ENCODE peak calls at places on chromosomes 2 and 18, in eight cellular contexts. One of them, this sample, is unnamed. For H3K27me3, the result is how much of the 10 kb centered on the place peaks cover.

GRCh38 chr2:64975232-64975791 is 13.9 kb upstream of the SLC1A4 start:
- DNase-seq in heart left ventricle: peak
- DNase-seq in stomach: no peak
- DNase-seq in HCT116: peak
- DNase-seq in GM23338: peak
- DNase-seq in CD4-positive, alpha-beta memory T cell: no peak
- DNase-seq in cardiac muscle cell: no peak
- DNase-seq in mesendoderm: peak
- DNase-seq in this sample: peak

GRCh38 chr2:33038230-33038629 is 91.5 kb downstream of the LTBP1 start:
- DNase-seq in heart left ventricle: no peak
- DNase-seq in HCT116: no peak
- DNase-seq in mesendoderm: no peak
- DNase-seq in cardiac muscle cell: no peak
- DNase-seq in stomach: no peak
- DNase-seq in CD4-positive, alpha-beta memory T cell: no peak
- DNase-seq in GM23338: no peak
- DNase-seq in this sample: no peak

GRCh38 chr2:198316852-198317395 is 512.5 kb downstream of the PLCL1 start:
- DNase-seq in CD4-positive, alpha-beta memory T cell: no peak
- DNase-seq in mesendoderm: no peak
- DNase-seq in stomach: no peak
- DNase-seq in cardiac muscle cell: no peak
- DNase-seq in HCT116: no peak
- DNase-seq in GM23338: peak
- DNase-seq in heart left ventricle: no peak
- DNase-seq in this sample: no peak

GRCh38 chr2:46002507-46002883 is 294.7 kb upstream of the EPAS1 start:
- DNase-seq in heart left ventricle: no peak
- DNase-seq in stomach: no peak
- DNase-seq in cardiac muscle cell: no peak
- DNase-seq in mesendoderm: no peak
- DNase-seq in GM23338: no peak
- DNase-seq in CD4-positive, alpha-beta memory T cell: no peak
- DNase-seq in HCT116: no peak
- DNase-seq in this sample: no peak

GRCh38 chr2:1082456-1083205 is 132.0 kb downstream of the SNTG2 start:
- DNase-seq in CD4-positive, alpha-beta memory T cell: no peak
- DNase-seq in mesendoderm: peak
- DNase-seq in stomach: no peak
- DNase-seq in GM23338: peak
- DNase-seq in HCT116: no peak
- DNase-seq in cardiac muscle cell: no peak
- DNase-seq in heart left ventricle: no peak
- DNase-seq in this sample: no peak

GRCh38 chr2:143402462-143402861 is 273.2 kb downstream of the ARHGAP15 start:
- DNase-seq in stomach: no peak
- DNase-seq in HCT116: no peak
- DNase-seq in cardiac muscle cell: no peak
- DNase-seq in heart left ventricle: no peak
- DNase-seq in CD4-positive, alpha-beta memory T cell: no peak
- DNase-seq in mesendoderm: no peak
- DNase-seq in GM23338: no peak
- DNase-seq in this sample: no peak

GRCh38 chr2:79887747-79888374 is 375.0 kb downstream of the CTNNA2 start:
- DNase-seq in HCT116: peak
- DNase-seq in stomach: no peak
- DNase-seq in heart left ventricle: no peak
- DNase-seq in CD4-positive, alpha-beta memory T cell: no peak
- DNase-seq in cardiac muscle cell: peak
- DNase-seq in GM23338: peak
- DNase-seq in mesendoderm: peak
- DNase-seq in this sample: peak

GRCh38 chr2:162116372-162116771 is 35.7 kb downstream of the GCG start:
- DNase-seq in GM23338: no peak
- DNase-seq in mesendoderm: no peak
- DNase-seq in cardiac muscle cell: no peak
- DNase-seq in stomach: no peak
- DNase-seq in CD4-positive, alpha-beta memory T cell: no peak
- DNase-seq in heart left ventricle: no peak
- DNase-seq in HCT116: no peak
- DNase-seq in this sample: no peak

GRCh38 chr2:99818842-99819241 is 323.5 kb downstream of the AFF3 start:
- DNase-seq in GM23338: no peak
- DNase-seq in stomach: no peak
- DNase-seq in CD4-positive, alpha-beta memory T cell: no peak
- DNase-seq in cardiac muscle cell: peak
- DNase-seq in heart left ventricle: no peak
- DNase-seq in mesendoderm: no peak
- DNase-seq in HCT116: peak
- DNase-seq in this sample: no peak

GRCh38 chr2:4673025-4673489 is 969.7 kb downstream of the DCDC2C start:
- DNase-seq in cardiac muscle cell: no peak
- DNase-seq in heart left ventricle: no peak
- DNase-seq in mesendoderm: no peak
- DNase-seq in HCT116: no peak
- DNase-seq in CD4-positive, alpha-beta memory T cell: no peak
- DNase-seq in GM23338: peak
- DNase-seq in stomach: no peak
- DNase-seq in this sample: peak

GRCh38 chr18:13374468-13375301 is 156.1 kb downstream of the LDLRAD4 start:
- DNase-seq in stomach: no peak
- DNase-seq in CD4-positive, alpha-beta memory T cell: peak
- DNase-seq in cardiac muscle cell: no peak
- DNase-seq in mesendoderm: peak
- DNase-seq in GM23338: peak
- DNase-seq in HCT116: no peak
- DNase-seq in heart left ventricle: no peak
- DNase-seq in this sample: no peak

GRCh38 chr2:239193925-239194687 is 206.7 kb downstream of the HDAC4 start:
- DNase-seq in GM23338: peak
- DNase-seq in stomach: peak
- DNase-seq in HCT116: no peak
- DNase-seq in mesendoderm: peak
- DNase-seq in heart left ventricle: no peak
- DNase-seq in CD4-positive, alpha-beta memory T cell: no peak
- DNase-seq in cardiac muscle cell: no peak
- DNase-seq in this sample: no peak

GRCh38 chr2:68730828-68731227 is 3.8 kb upstream of the ARHGAP25 start:
- DNase-seq in GM23338: no peak
- DNase-seq in stomach: no peak
- DNase-seq in CD4-positive, alpha-beta memory T cell: no peak
- DNase-seq in HCT116: no peak
- DNase-seq in heart left ventricle: no peak
- DNase-seq in cardiac muscle cell: no peak
- DNase-seq in mesendoderm: no peak
- DNase-seq in this sample: no peak

GRCh38 chr2:82199493-82199852 is 1894.9 kb upstream of the LRRTM1 start:
- DNase-seq in cardiac muscle cell: no peak
- DNase-seq in mesendoderm: peak
- DNase-seq in CD4-positive, alpha-beta memory T cell: no peak
- DNase-seq in stomach: no peak
- DNase-seq in HCT116: no peak
- DNase-seq in heart left ventricle: no peak
- DNase-seq in GM23338: peak
- DNase-seq in this sample: no peak

GRCh38 chr2:170509460-170510193 is 205.5 kb upstream of the SP5 start:
- DNase-seq in GM23338: no peak
- DNase-seq in mesendoderm: no peak
- DNase-seq in stomach: no peak
- DNase-seq in cardiac muscle cell: no peak
- DNase-seq in HCT116: no peak
- DNase-seq in heart left ventricle: no peak
- DNase-seq in CD4-positive, alpha-beta memory T cell: no peak
- DNase-seq in this sample: no peak

GRCh38 chr2:4635289-4635688 is 931.9 kb downstream of the DCDC2C start:
- DNase-seq in GM23338: no peak
- DNase-seq in cardiac muscle cell: no peak
- DNase-seq in HCT116: no peak
- DNase-seq in CD4-positive, alpha-beta memory T cell: no peak
- DNase-seq in mesendoderm: no peak
- DNase-seq in heart left ventricle: no peak
- DNase-seq in stomach: no peak
- DNase-seq in this sample: no peak

GRCh38 chr2:54638103-54638502 is 85.4 kb upstream of the EML6 start:
- DNase-seq in HCT116: no peak
- DNase-seq in mesendoderm: no peak
- DNase-seq in stomach: no peak
- DNase-seq in GM23338: no peak
- DNase-seq in heart left ventricle: no peak
- DNase-seq in CD4-positive, alpha-beta memory T cell: no peak
- DNase-seq in cardiac muscle cell: no peak
- DNase-seq in this sample: no peak

GRCh38 chr2:175686002-175686401 is 316.1 kb downstream of the LNPK start:
- DNase-seq in CD4-positive, alpha-beta memory T cell: no peak
- DNase-seq in GM23338: no peak
- DNase-seq in mesendoderm: no peak
- DNase-seq in HCT116: no peak
- DNase-seq in cardiac muscle cell: no peak
- DNase-seq in stomach: no peak
- DNase-seq in heart left ventricle: no peak
- DNase-seq in this sample: no peak
- H3K27me3 ChIP-seq in CD4-positive, alpha-beta memory T cell: under half
- H3K27me3 ChIP-seq in GM23338: under half
- H3K27me3 ChIP-seq in mesendoderm: under half
- H3K27me3 ChIP-seq in HCT116: under half
- H3K27me3 ChIP-seq in cardiac muscle cell: under half
- H3K27me3 ChIP-seq in stomach: under half
- H3K27me3 ChIP-seq in heart left ventricle: under half
- H3K27me3 ChIP-seq in this sample: under half

GRCh38 chr2:11853197-11853588 is 106.8 kb downstream of the LPIN1 start:
- DNase-seq in heart left ventricle: no peak
- DNase-seq in cardiac muscle cell: no peak
- DNase-seq in CD4-positive, alpha-beta memory T cell: no peak
- DNase-seq in GM23338: no peak
- DNase-seq in mesendoderm: no peak
- DNase-seq in stomach: no peak
- DNase-seq in HCT116: no peak
- DNase-seq in this sample: no peak
- H3K4me3 ChIP-seq in heart left ventricle: no peak
- H3K4me3 ChIP-seq in cardiac muscle cell: no peak
- H3K4me3 ChIP-seq in CD4-positive, alpha-beta memory T cell: no peak
- H3K4me3 ChIP-seq in GM23338: no peak
- H3K4me3 ChIP-seq in mesendoderm: no peak
- H3K4me3 ChIP-seq in stomach: no peak
- H3K4me3 ChIP-seq in HCT116: no peak
- H3K4me3 ChIP-seq in this sample: no peak

DNA sequence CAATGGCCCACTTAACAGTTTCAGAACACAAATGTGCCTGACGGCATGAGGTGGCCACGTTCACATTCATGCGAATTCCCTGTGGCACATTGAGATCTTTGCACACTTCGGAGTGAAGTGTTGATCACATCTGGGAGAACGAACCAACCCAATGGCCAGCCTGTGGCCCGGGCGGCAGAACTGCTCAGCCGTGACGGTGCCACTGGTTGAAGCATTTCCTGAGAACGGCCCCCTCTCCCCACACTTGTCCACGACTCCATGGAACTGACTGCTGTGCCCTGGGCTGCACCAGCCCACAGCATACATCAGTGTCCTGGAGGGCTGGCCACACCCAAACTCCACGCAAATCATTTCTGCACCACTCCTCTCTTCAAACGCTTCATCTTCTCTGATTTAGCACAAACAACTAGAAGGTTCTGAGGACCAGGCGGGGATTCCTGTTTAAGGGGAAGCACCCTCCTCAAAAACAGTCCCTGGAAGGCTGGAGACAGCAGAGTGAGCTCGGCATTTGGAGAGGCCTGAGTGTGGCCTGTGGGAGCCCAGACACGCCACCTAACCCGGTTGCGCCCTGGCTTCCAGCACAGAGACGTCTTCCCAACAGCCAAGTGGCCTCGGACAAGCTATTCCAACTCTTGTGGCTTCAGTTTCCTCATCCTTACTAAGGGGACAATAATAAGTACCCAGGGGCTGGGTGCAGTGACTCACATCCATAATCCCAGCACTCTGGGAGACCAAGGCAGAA is 9.9 kb upstream of the SALL3 start:
- DNase-seq in CD4-positive, alpha-beta memory T cell: no peak
- DNase-seq in cardiac muscle cell: no peak
- DNase-seq in HCT116: no peak
- DNase-seq in GM23338: no peak
- DNase-seq in heart left ventricle: no peak
- DNase-seq in mesendoderm: no peak
- DNase-seq in stomach: no peak
- DNase-seq in this sample: no peak
- H3K27me3 ChIP-seq in CD4-positive, alpha-beta memory T cell: under half
- H3K27me3 ChIP-seq in cardiac muscle cell: half or more
- H3K27me3 ChIP-seq in HCT116: under half
- H3K27me3 ChIP-seq in GM23338: half or more
- H3K27me3 ChIP-seq in heart left ventricle: under half
- H3K27me3 ChIP-seq in mesendoderm: under half
- H3K27me3 ChIP-seq in stomach: under half
- H3K27me3 ChIP-seq in this sample: under half

DNA sequence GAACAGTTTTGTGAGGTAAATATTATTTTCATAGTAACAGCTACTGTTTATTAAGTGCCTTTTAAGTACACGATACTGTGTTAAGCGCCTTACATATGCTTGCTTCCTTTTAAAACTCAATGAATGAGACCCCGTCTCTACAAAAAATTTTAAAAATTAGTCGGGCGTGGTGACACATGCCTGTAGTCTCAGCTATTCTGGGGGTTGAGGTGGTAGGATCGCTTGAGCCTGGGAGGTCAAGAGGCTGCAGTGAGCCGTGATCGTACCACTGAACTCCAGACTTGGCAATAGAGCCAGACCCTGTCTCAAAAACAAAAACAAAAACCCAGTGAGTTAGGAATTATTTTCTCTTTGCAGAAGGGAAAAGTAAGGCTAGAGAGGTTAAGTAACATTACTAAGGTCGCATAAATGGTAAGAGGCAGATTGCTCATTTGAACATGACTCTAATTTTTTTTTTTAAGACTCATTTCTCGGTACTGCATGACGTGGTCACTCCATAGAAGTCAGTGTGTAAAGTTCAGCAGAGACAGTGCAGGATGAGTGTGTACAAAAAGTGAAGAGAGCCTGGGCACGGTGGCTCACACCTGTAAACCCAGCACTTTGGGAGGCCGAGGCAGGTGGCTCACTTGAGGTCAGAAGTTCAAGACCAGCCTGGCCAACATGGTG is 1.1 kb downstream of the METAP1D start:
- DNase-seq in HCT116: no peak
- DNase-seq in heart left ventricle: no peak
- DNase-seq in stomach: no peak
- DNase-seq in mesendoderm: no peak
- DNase-seq in cardiac muscle cell: no peak
- DNase-seq in GM23338: no peak
- DNase-seq in CD4-positive, alpha-beta memory T cell: no peak
- DNase-seq in this sample: no peak
- H3K4me3 ChIP-seq in HCT116: peak
- H3K4me3 ChIP-seq in heart left ventricle: peak
- H3K4me3 ChIP-seq in stomach: peak
- H3K4me3 ChIP-seq in mesendoderm: no peak
- H3K4me3 ChIP-seq in cardiac muscle cell: peak
- H3K4me3 ChIP-seq in GM23338: peak
- H3K4me3 ChIP-seq in CD4-positive, alpha-beta memory T cell: no peak
- H3K4me3 ChIP-seq in this sample: peak